ENCODE peak calls at places on chromosomes 16 and 17, in seven cellular contexts. One of them, this sample, is unnamed.

GRCh38 chr16:11302977-11303376 is 21.8 kb upstream of the PRM1 start:
- DNase-seq in fibroblast of lung: no peak
- DNase-seq in endothelial cell: no peak
- DNase-seq in AG04450: no peak
- DNase-seq in mammary epithelial cell: peak
- DNase-seq in endodermal cell: no peak
- DNase-seq in SK-N-SH: no peak
- DNase-seq in this sample: no peak

GRCh38 chr17:40532520-40533253 is 31.3 kb upstream of the TNS4 start:
- DNase-seq in endothelial cell: no peak
- DNase-seq in AG04450: no peak
- DNase-seq in mammary epithelial cell: no peak
- DNase-seq in endodermal cell: peak
- DNase-seq in SK-N-SH: no peak
- DNase-seq in fibroblast of lung: peak
- DNase-seq in this sample: no peak

GRCh38 chr17:10216213-10216982 is 18.0 kb upstream of the GAS7 start:
- DNase-seq in endodermal cell: peak
- DNase-seq in AG04450: no peak
- DNase-seq in endothelial cell: no peak
- DNase-seq in SK-N-SH: no peak
- DNase-seq in mammary epithelial cell: no peak
- DNase-seq in fibroblast of lung: no peak
- DNase-seq in this sample: peak

GRCh38 chr17:44830359-44831269 is 527 bp upstream of the GJC1 start:
- DNase-seq in AG04450: no peak
- DNase-seq in endothelial cell: peak
- DNase-seq in endodermal cell: peak
- DNase-seq in SK-N-SH: no peak
- DNase-seq in mammary epithelial cell: no peak
- DNase-seq in fibroblast of lung: no peak
- DNase-seq in this sample: no peak

GRCh38 chr17:3636908-3637373 is 381 bp downstream of the CTNS start:
- DNase-seq in endodermal cell: no peak
- DNase-seq in AG04450: no peak
- DNase-seq in mammary epithelial cell: no peak
- DNase-seq in fibroblast of lung: no peak
- DNase-seq in SK-N-SH: no peak
- DNase-seq in endothelial cell: peak
- DNase-seq in this sample: peak

GRCh38 chr16:85812811-85813700 is 13.6 kb downstream of the COX4I1 start:
- DNase-seq in mammary epithelial cell: no peak
- DNase-seq in AG04450: no peak
- DNase-seq in fibroblast of lung: no peak
- DNase-seq in endothelial cell: no peak
- DNase-seq in endodermal cell: no peak
- DNase-seq in SK-N-SH: no peak
- DNase-seq in this sample: no peak

GRCh38 chr17:55770220-55770870 is 19.5 kb downstream of the PCTP start:
- DNase-seq in fibroblast of lung: peak
- DNase-seq in SK-N-SH: peak
- DNase-seq in endothelial cell: no peak
- DNase-seq in AG04450: peak
- DNase-seq in endodermal cell: no peak
- DNase-seq in mammary epithelial cell: peak
- DNase-seq in this sample: no peak

GRCh38 chr17:64580384-64581307 is 73.9 kb downstream of the CEP95 start:
- DNase-seq in endodermal cell: no peak
- DNase-seq in AG04450: no peak
- DNase-seq in mammary epithelial cell: no peak
- DNase-seq in fibroblast of lung: peak
- DNase-seq in SK-N-SH: no peak
- DNase-seq in endothelial cell: no peak
- DNase-seq in this sample: no peak

GRCh38 chr16:86798247-86799041 is 220.1 kb downstream of the FOXL1 start:
- DNase-seq in SK-N-SH: no peak
- DNase-seq in AG04450: no peak
- DNase-seq in endothelial cell: no peak
- DNase-seq in fibroblast of lung: peak
- DNase-seq in endodermal cell: no peak
- DNase-seq in mammary epithelial cell: peak
- DNase-seq in this sample: no peak

GRCh38 chr16:85173981-85174751 is 61.9 kb upstream of the CIBAR2 start:
- DNase-seq in SK-N-SH: peak
- DNase-seq in AG04450: no peak
- DNase-seq in mammary epithelial cell: peak
- DNase-seq in endodermal cell: peak
- DNase-seq in endothelial cell: no peak
- DNase-seq in fibroblast of lung: peak
- DNase-seq in this sample: no peak

GRCh38 chr17:27577124-27577761 is 53.7 kb upstream of the LGALS9 start:
- DNase-seq in endothelial cell: no peak
- DNase-seq in mammary epithelial cell: peak
- DNase-seq in SK-N-SH: peak
- DNase-seq in fibroblast of lung: peak
- DNase-seq in endodermal cell: peak
- DNase-seq in AG04450: no peak
- DNase-seq in this sample: peak

GRCh38 chr17:71110326-71110725 is 941.0 kb downstream of the KCNJ2 start:
- DNase-seq in endothelial cell: no peak
- DNase-seq in SK-N-SH: no peak
- DNase-seq in fibroblast of lung: no peak
- DNase-seq in mammary epithelial cell: peak
- DNase-seq in endodermal cell: no peak
- DNase-seq in AG04450: no peak
- DNase-seq in this sample: no peak

GRCh38 chr17:19750835-19751234 is 2.7 kb upstream of the ALDH3A1 start:
- DNase-seq in endodermal cell: no peak
- DNase-seq in endothelial cell: no peak
- DNase-seq in SK-N-SH: no peak
- DNase-seq in mammary epithelial cell: peak
- DNase-seq in AG04450: no peak
- DNase-seq in fibroblast of lung: no peak
- DNase-seq in this sample: no peak

GRCh38 chr17:78343099-78343432 is 16.8 kb downstream of the SOCS3 start:
- DNase-seq in endodermal cell: peak
- DNase-seq in SK-N-SH: peak
- DNase-seq in fibroblast of lung: peak
- DNase-seq in AG04450: no peak
- DNase-seq in endothelial cell: no peak
- DNase-seq in mammary epithelial cell: peak
- DNase-seq in this sample: no peak

GRCh38 chr17:36131931-36132330 is 28.3 kb downstream of the CCL4 start:
- DNase-seq in endodermal cell: no peak
- DNase-seq in AG04450: no peak
- DNase-seq in endothelial cell: no peak
- DNase-seq in mammary epithelial cell: no peak
- DNase-seq in fibroblast of lung: no peak
- DNase-seq in SK-N-SH: no peak
- DNase-seq in this sample: no peak

GRCh38 chr17:36133629-36134259 is 30.1 kb downstream of the CCL4 start:
- DNase-seq in SK-N-SH: no peak
- DNase-seq in endodermal cell: peak
- DNase-seq in fibroblast of lung: no peak
- DNase-seq in mammary epithelial cell: no peak
- DNase-seq in AG04450: no peak
- DNase-seq in endothelial cell: no peak
- DNase-seq in this sample: no peak

GRCh38 chr17:36132421-36132831 is 28.8 kb downstream of the CCL4 start:
- DNase-seq in mammary epithelial cell: no peak
- DNase-seq in AG04450: no peak
- DNase-seq in fibroblast of lung: no peak
- DNase-seq in endodermal cell: no peak
- DNase-seq in endothelial cell: no peak
- DNase-seq in SK-N-SH: no peak
- DNase-seq in this sample: no peak

GRCh38 chr17:36129616-36130015 is 26.0 kb downstream of the CCL4 start:
- DNase-seq in AG04450: no peak
- DNase-seq in endodermal cell: no peak
- DNase-seq in SK-N-SH: no peak
- DNase-seq in endothelial cell: no peak
- DNase-seq in fibroblast of lung: no peak
- DNase-seq in mammary epithelial cell: no peak
- DNase-seq in this sample: no peak

GRCh38 chr17:36131436-36131835 is 27.8 kb downstream of the CCL4 start:
- DNase-seq in fibroblast of lung: no peak
- DNase-seq in endothelial cell: no peak
- DNase-seq in AG04450: no peak
- DNase-seq in SK-N-SH: no peak
- DNase-seq in mammary epithelial cell: no peak
- DNase-seq in endodermal cell: no peak
- DNase-seq in this sample: no peak
- TF ChIP-seq CTCF in fibroblast of lung: no peak
- TF ChIP-seq CTCF in endothelial cell: no peak
- TF ChIP-seq CTCF in AG04450: no peak
- TF ChIP-seq CTCF in SK-N-SH: no peak
- TF ChIP-seq CTCF in mammary epithelial cell: no peak
- TF ChIP-seq CTCF in endodermal cell: peak
- TF ChIP-seq CTCF in this sample: no peak

GRCh38 chr17:231191-231965 is 49.9 kb upstream of the DOC2B start:
- DNase-seq in mammary epithelial cell: no peak
- DNase-seq in AG04450: no peak
- DNase-seq in SK-N-SH: no peak
- DNase-seq in endodermal cell: no peak
- DNase-seq in endothelial cell: no peak
- DNase-seq in fibroblast of lung: no peak
- DNase-seq in this sample: no peak

GRCh38 chr17:234163-235047 is 53.0 kb upstream of the DOC2B start:
- DNase-seq in AG04450: no peak
- DNase-seq in fibroblast of lung: no peak
- DNase-seq in endothelial cell: no peak
- DNase-seq in mammary epithelial cell: no peak
- DNase-seq in SK-N-SH: no peak
- DNase-seq in endodermal cell: no peak
- DNase-seq in this sample: no peak

GRCh38 chr17:235831-236640 is 54.6 kb upstream of the DOC2B start:
- DNase-seq in fibroblast of lung: no peak
- DNase-seq in endothelial cell: no peak
- DNase-seq in mammary epithelial cell: no peak
- DNase-seq in SK-N-SH: no peak
- DNase-seq in AG04450: no peak
- DNase-seq in endodermal cell: no peak
- DNase-seq in this sample: no peak

GRCh38 chr17:231966-232807 is 50.7 kb upstream of the DOC2B start:
- DNase-seq in endodermal cell: no peak
- DNase-seq in SK-N-SH: peak
- DNase-seq in AG04450: no peak
- DNase-seq in endothelial cell: no peak
- DNase-seq in fibroblast of lung: no peak
- DNase-seq in mammary epithelial cell: no peak
- DNase-seq in this sample: no peak

DNA sequence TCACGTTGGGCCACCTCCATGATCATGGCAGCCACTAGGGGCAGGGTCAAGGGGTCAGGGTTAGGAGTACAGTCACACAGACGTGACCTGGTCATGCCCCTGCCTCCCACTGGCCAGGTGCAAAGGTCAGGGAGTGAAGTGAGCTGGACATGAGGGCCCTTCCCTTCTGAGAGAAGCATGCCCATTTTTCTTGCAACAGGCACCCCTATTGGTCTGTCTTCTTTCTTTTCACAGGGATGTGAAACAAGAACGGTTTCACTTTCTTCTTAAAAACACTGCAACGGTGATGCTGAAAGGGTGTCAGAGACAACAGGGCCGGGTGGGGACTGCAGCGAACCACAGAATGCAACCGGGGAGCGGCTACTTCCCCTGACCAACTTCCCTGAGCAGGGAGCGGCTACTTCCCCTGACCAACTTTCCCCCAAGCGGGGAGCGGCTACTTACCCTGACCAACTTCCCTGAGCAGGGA is 52.1 kb upstream of the DOC2B start:
- DNase-seq in SK-N-SH: no peak
- DNase-seq in endodermal cell: no peak
- DNase-seq in endothelial cell: no peak
- DNase-seq in AG04450: no peak
- DNase-seq in mammary epithelial cell: no peak
- DNase-seq in fibroblast of lung: no peak
- DNase-seq in this sample: no peak
- TF ChIP-seq CTCF in SK-N-SH: no peak
- TF ChIP-seq CTCF in endodermal cell: peak
- TF ChIP-seq CTCF in endothelial cell: no peak
- TF ChIP-seq CTCF in AG04450: no peak
- TF ChIP-seq CTCF in mammary epithelial cell: no peak
- TF ChIP-seq CTCF in fibroblast of lung: no peak
- TF ChIP-seq CTCF in this sample: no peak

DNA sequence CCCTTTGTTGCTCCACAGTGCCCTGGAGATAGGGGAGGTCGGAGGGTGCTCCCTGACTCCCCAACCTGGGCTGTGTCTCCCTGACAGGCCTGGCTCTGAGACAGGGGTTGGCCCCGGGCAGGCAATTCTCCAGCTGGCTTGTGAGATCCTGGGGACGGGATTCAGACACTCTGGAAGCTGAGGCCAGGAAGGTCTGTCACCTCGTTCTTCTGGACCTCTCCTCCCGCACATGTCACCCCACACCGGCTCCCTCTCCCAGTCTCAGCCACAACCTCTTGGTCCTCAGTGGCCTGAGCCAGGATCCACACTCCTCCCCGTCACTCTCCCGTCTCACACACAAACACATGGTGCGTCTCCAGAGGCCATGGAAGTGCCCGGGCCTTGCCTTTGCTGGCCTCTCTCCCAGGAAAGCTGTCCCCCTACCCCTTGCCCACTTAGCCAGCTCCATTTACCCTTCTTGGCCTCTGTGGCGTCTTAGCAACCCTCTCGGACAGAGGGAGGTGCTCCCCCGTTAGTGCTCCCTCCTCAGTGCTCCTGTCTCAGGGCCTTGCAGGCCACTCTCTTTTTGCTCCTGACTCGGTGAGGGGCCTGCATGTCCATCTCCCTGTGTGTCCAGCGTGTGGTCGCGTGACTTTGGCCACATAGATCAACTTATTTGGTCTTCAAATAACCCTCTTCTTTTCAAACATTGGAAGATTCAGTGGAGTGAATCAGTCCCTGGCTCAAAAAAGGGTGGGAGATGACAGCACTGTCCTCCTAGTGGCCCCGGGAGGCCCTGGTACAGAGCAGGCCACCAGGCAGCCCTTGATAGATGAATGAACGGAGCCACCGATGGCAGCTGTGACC is 747 bp downstream of the ADGRG3 start:
- DNase-seq in endothelial cell: no peak
- DNase-seq in endodermal cell: no peak
- DNase-seq in fibroblast of lung: no peak
- DNase-seq in mammary epithelial cell: no peak
- DNase-seq in SK-N-SH: no peak
- DNase-seq in AG04450: no peak
- DNase-seq in this sample: no peak
- TF ChIP-seq CTCF in endothelial cell: no peak
- TF ChIP-seq CTCF in endodermal cell: no peak
- TF ChIP-seq CTCF in fibroblast of lung: no peak
- TF ChIP-seq CTCF in mammary epithelial cell: no peak
- TF ChIP-seq CTCF in SK-N-SH: no peak
- TF ChIP-seq CTCF in AG04450: no peak
- TF ChIP-seq CTCF in this sample: no peak

DNA sequence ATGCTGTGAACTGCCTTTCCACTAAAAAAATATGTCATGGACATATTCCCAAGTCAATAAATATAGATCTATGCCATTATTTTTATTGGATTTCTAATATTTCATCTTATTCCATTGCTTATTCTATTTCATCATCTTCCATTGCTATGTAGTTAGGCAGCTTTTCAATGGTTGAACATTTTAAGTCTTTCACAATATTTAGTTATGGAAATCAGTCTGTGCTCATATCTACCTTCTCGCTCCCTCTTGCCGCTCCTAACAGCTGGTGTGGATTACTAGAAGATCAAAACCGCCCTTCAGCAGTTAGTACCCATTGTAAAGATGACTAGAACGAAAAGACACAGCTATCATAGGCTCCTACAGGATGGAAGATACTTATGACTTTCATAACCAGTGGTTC is 468.3 kb upstream of the GOT2 start:
- DNase-seq in mammary epithelial cell: no peak
- DNase-seq in SK-N-SH: no peak
- DNase-seq in endothelial cell: no peak
- DNase-seq in AG04450: no peak
- DNase-seq in fibroblast of lung: no peak
- DNase-seq in endodermal cell: no peak
- DNase-seq in this sample: no peak
- TF ChIP-seq CTCF in mammary epithelial cell: no peak
- TF ChIP-seq CTCF in SK-N-SH: no peak
- TF ChIP-seq CTCF in endothelial cell: no peak
- TF ChIP-seq CTCF in AG04450: no peak
- TF ChIP-seq CTCF in fibroblast of lung: no peak
- TF ChIP-seq CTCF in endodermal cell: no peak
- TF ChIP-seq CTCF in this sample: no peak

This sample was measured in glutamatergic neuron.